ENCODE peak calls at places on chromosomes 11 and 22, in four cellular contexts. O is fibroblast of lung, I is adrenal gland, Y is GM13977. V is an unnamed sample.

GRCh38 chr11:890794-891600 is 19.6 kb downstream of the CHID1 start:
- DNase-seq in Y (no peak), I (no peak), O (no peak), V (no peak)

GRCh38 chr11:1389932-1390587 is at the start of gene BRSK2:
- DNase-seq in I (no peak), O (no peak), Y (no peak), V (peak)

GRCh38 chr22:46349681-46350080 is 14.2 kb downstream of the TRMU start:
- DNase-seq in I (no peak), Y (no peak), O (no peak), V (peak)

GRCh38 chr11:1178201-1178885 is 20.6 kb downstream of the MUC5AC start:
- DNase-seq in Y (no peak), O (no peak), I (no peak), V (no peak)

GRCh38 chr11:20397281-20397680 is 9.8 kb downstream of the PRMT3 start:
- DNase-seq in Y (peak), I (peak), O (peak), V (no peak)

GRCh38 chr11:14764899-14765527 is 121.4 kb downstream of the PDE3B start:
- DNase-seq in Y (peak), O (peak), I (no peak), V (no peak)

GRCh38 chr22:19872779-19873137 is 18.1 kb upstream of the GNB1L start:
- DNase-seq in I (no peak), Y (no peak), O (no peak), V (no peak)

GRCh38 chr22:30325065-30325720 is 1.5 kb downstream of the TBC1D10A start:
- DNase-seq in O (peak), I (peak), Y (no peak), V (peak)

GRCh38 chr11:129391350-129391749 is 15.7 kb downstream of the BARX2 start:
- DNase-seq in I (no peak), O (no peak), Y (no peak), V (no peak)

GRCh38 chr11:45927332-45927683 is 4.9 kb downstream of the LARGE2 start:
- DNase-seq in I (no peak), Y (peak), O (no peak), V (no peak)

GRCh38 chr11:134714021-134714656 is 302.1 kb upstream of the B3GAT1 start:
- DNase-seq in I (no peak), Y (no peak), O (no peak), V (no peak)

GRCh38 chr11:88384004-88384677 is 46.6 kb upstream of the CTSC start:
- DNase-seq in I (no peak), Y (no peak), O (no peak), V (no peak)

GRCh38 chr22:45888221-45889092 is 88.5 kb downstream of the WNT7B start:
- DNase-seq in O (no peak), I (no peak), Y (no peak), V (no peak)

GRCh38 chr11:65421204-65422103 is 1.1 kb upstream of the NEAT1 start:
- DNase-seq in O (peak), Y (peak), I (peak), V (peak)

GRCh38 chr11:55936300-55936699 is at the start of gene OR5I1:
- DNase-seq in Y (no peak), I (no peak), O (no peak), V (no peak)

GRCh38 chr11:106276126-106276525 is 198.7 kb downstream of the AASDHPPT start:
- DNase-seq in I (no peak), Y (no peak), O (peak), V (no peak)

GRCh38 chr11:92550871-92551270 is 326.3 kb downstream of the FAT3 start:
- DNase-seq in O (no peak), Y (no peak), I (no peak), V (no peak)

GRCh38 chr11:10742460-10743208 is 8.4 kb upstream of the CTR9 start:
- DNase-seq in Y (no peak), O (peak), I (peak), V (no peak)

GRCh38 chr11:128692750-128693578 is 908 bp upstream of the FLI1 start:
- DNase-seq in I (no peak), Y (peak), O (peak), V (peak)

GRCh38 chr11:134414772-134415765 is 3.0 kb upstream of the B3GAT1 start:
- DNase-seq in Y (no peak), I (no peak), O (no peak), V (no peak)

GRCh38 chr11:71311928-71312510 is 59.6 kb upstream of the SHANK2 start:
- DNase-seq in O (no peak), I (no peak), Y (no peak), V (no peak)

GRCh38 chr22:37751449-37752188 is 54.8 kb downstream of the TRIOBP start:
- DNase-seq in Y (no peak), I (no peak), O (no peak), V (no peak)

GRCh38 chr11:62430350-62430749 is 11.5 kb downstream of the SCGB1A1 start:
- DNase-seq in Y (no peak), I (no peak), O (no peak), V (no peak)

GRCh38 chr11:37788141-37788877 is 1190.3 kb upstream of the RAG2 start:
- DNase-seq in I (no peak), O (peak), Y (no peak), V (no peak)

GRCh38 chr11:34181856-34182405 is 76.5 kb downstream of the NAT10 start:
- DNase-seq in I (no peak), Y (no peak), O (no peak), V (no peak)

GRCh38 chr11:121066623-121067022 is 34.4 kb upstream of the TECTA start:
- DNase-seq in O (no peak), Y (no peak), I (no peak), V (no peak)

GRCh38 chr11:1542267-1542666 is 29.8 kb downstream of the DUSP8 start:
- DNase-seq in I (no peak), O (no peak), Y (no peak), V (peak)

DNA sequence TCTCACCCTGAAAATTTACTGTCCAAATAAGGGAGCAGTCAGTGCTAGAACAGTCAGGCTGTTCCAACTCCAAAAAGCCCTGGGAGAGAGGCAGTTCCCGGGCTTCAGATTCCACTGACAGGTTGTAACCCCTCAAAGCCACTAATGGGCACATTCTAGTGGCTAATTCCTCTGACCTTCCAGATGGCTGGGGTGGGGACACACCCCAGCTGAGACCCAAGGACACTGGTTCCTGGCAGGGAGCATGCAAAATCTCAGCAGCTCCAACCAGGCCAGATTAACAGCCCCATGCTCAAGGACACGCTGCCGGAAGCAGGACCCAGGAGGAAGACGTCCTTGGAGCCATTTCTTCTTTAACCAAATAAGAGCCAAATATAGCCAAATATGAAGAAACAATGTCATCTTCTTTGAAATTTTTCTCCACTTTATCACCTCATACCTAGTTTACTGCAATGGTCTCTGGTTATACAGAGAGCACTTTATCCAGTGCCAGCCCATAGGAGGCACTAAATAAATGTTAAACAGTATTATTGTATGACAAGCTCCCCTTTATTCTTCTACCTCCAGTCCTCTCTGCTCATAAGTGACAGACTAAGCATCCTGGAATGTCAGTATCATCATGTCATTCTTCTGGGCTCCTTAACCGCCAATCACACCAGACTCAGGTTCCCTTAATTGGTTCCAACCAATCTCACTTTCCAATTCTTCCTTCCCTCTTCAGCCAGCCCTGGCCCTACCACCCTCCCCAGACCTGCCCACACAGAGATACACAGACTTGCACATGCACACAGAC is 92.9 kb downstream of the RPL27A start:
- DNase-seq in Y (no peak), O (peak), I (peak), V (no peak)
- TF ChIP-seq CTCF in Y (no peak), O (no peak), I (no peak), V (no peak)

GRCh38 chr11:17328856-17329490 is 22.6 kb upstream of the NCR3LG1 start:
- DNase-seq in Y (no peak), O (no peak), I (no peak), V (no peak)
- TF ChIP-seq CTCF in Y (no peak), O (no peak), I (no peak), V (no peak)

GRCh38 chr22:22800716-22801115 is 86.9 kb upstream of the IGLL5 start:
- DNase-seq in O (no peak), Y (no peak), I (peak), V (no peak)

GRCh38 chr22:22799561-22799960 is 88.1 kb upstream of the IGLL5 start:
- DNase-seq in I (peak), O (no peak), Y (no peak), V (no peak)

GRCh38 chr22:22803285-22803853 is 84.2 kb upstream of the IGLL5 start:
- DNase-seq in O (no peak), I (no peak), Y (no peak), V (no peak)

GRCh38 chr22:22798716-22799115 is 88.9 kb upstream of the IGLL5 start:
- DNase-seq in Y (no peak), O (no peak), I (no peak), V (no peak)

GRCh38 chr22:22802346-22802970 is 85.2 kb upstream of the IGLL5 start:
- DNase-seq in Y (peak), O (no peak), I (no peak), V (no peak)
- TF ChIP-seq CTCF in Y (no peak), O (peak), I (no peak), V (peak)

GRCh38 chr22:21896951-21897513 is 29.6 kb upstream of the MAPK1 start:
- DNase-seq in O (no peak), Y (no peak), I (no peak), V (no peak)

GRCh38 chr22:21907638-21908522 is 40.4 kb upstream of the MAPK1 start:
- DNase-seq in O (no peak), Y (no peak), I (no peak), V (no peak)

GRCh38 chr22:21898354-21898896 is 31.0 kb upstream of the MAPK1 start:
- DNase-seq in Y (no peak), I (no peak), O (no peak), V (no peak)

GRCh38 chr22:21904250-21904789 is 36.9 kb upstream of the MAPK1 start:
- DNase-seq in I (no peak), Y (peak), O (no peak), V (no peak)

GRCh38 chr22:21902296-21903087 is 35.0 kb upstream of the MAPK1 start:
- DNase-seq in O (no peak), I (no peak), Y (peak), V (no peak)
- TF ChIP-seq CTCF in O (no peak), I (no peak), Y (no peak), V (no peak)

GRCh38 chr11:21931436-21932101 is 261.3 kb upstream of the ANO5 start:
- DNase-seq in O (no peak), Y (no peak), I (no peak), V (no peak)

GRCh38 chr11:21927628-21928027 is 265.3 kb upstream of the ANO5 start:
- DNase-seq in I (no peak), O (no peak), Y (no peak), V (no peak)

GRCh38 chr11:21928834-21929233 is 264.1 kb upstream of the ANO5 start:
- DNase-seq in I (no peak), O (no peak), Y (no peak), V (no peak)

DNA sequence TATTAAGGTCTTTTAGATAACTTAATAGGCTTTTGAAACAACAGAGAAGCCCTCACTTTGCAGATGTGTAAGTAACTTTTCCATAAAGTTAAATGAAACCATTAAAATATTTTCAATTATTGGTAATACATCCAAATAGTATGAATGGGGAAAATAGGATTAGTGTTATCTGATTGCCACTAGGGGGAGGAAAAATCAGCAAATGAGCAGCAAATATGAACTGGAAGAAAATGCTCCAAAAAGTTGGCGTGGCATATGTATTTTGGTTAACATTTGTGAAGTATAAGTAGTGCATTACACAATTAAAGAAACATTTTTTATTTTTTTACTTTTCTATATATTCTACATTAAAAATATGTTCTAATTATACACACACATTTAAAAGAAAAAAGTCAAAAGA is 259.8 kb upstream of the ANO5 start:
- DNase-seq in Y (no peak), I (no peak), O (no peak), V (no peak)
- TF ChIP-seq CTCF in Y (peak), I (peak), O (no peak), V (peak)

V was measured in heart left ventricle.